ENCODE peak calls at places on chromosomes 4 and X, in six cellular contexts. Z, M, R, N, W and B are unnamed samples. For H3K9me3, the result is how much of the 10 kb centered on the place peaks cover.

GRCh38 chrX:148933881-148934280 is 433.5 kb downstream of the AFF2 start:
- DNase-seq in Z (no peak), M (no peak), R (no peak), N (no peak), W (no peak), B (no peak)

GRCh38 chr4:22389240-22389871 is 126.5 kb downstream of the ADGRA3 start:
- DNase-seq in Z (peak), M (peak), R (peak), N (peak), W (peak), B (peak)

GRCh38 chr4:47717173-47717572 is 120.7 kb downstream of the CORIN start:
- DNase-seq in Z (no peak), M (no peak), R (no peak), N (no peak), W (no peak), B (no peak)

GRCh38 chr4:113979157-113979972 is at the start of gene ARSJ:
- DNase-seq in Z (peak), M (peak), R (peak), N (peak), W (peak), B (peak)

GRCh38 chrX:40474205-40474626 is 106.6 kb upstream of the ATP6AP2 start:
- DNase-seq in Z (peak), M (no peak), R (no peak), N (peak), W (no peak), B (no peak)

GRCh38 chr4:8847764-8848163 is 23.9 kb downstream of the HMX1 start:
- DNase-seq in Z (no peak), M (no peak), R (no peak), N (no peak), W (no peak), B (no peak)

GRCh38 chr4:128524311-128524710 is 236.7 kb upstream of the PGRMC2 start:
- DNase-seq in Z (peak), M (peak), R (peak), N (no peak), W (no peak), B (no peak)

GRCh38 chr4:145178740-145179139 is 1.6 kb downstream of the OTUD4 start:
- DNase-seq in Z (no peak), M (no peak), R (peak), N (no peak), W (no peak), B (no peak)

GRCh38 chr4:89403826-89404225 is 96.2 kb upstream of the GPRIN3 start:
- DNase-seq in Z (no peak), M (no peak), R (no peak), N (no peak), W (no peak), B (no peak)

GRCh38 chr4:54281060-54281781 is 52.1 kb downstream of the PDGFRA start:
- DNase-seq in Z (peak), M (peak), R (peak), N (no peak), W (no peak), B (no peak)

GRCh38 chr4:39900966-39901365 is 76.7 kb downstream of the PDS5A start:
- DNase-seq in Z (no peak), M (no peak), R (no peak), N (no peak), W (no peak), B (no peak)

GRCh38 chr4:13627185-13627605 is 330 bp downstream of the BOD1L1 start:
- DNase-seq in Z (no peak), M (peak), R (peak), N (peak), W (no peak), B (no peak)

GRCh38 chrX:77009691-77010090 is 437.5 kb upstream of the FGF16 start:
- DNase-seq in Z (no peak), M (no peak), R (no peak), N (no peak), W (no peak), B (no peak)

GRCh38 chrX:10103023-10103422 is 53.8 kb upstream of the CLCN4 start:
- DNase-seq in Z (no peak), M (no peak), R (no peak), N (no peak), W (no peak), B (no peak)

GRCh38 chr4:108210989-108211725 is 42.4 kb upstream of the LEF1 start:
- DNase-seq in Z (no peak), M (no peak), R (no peak), N (no peak), W (no peak), B (no peak)

GRCh38 chr4:128831526-128832252 is 22.2 kb downstream of the JADE1 start:
- DNase-seq in Z (no peak), M (no peak), R (no peak), N (no peak), W (no peak), B (no peak)

GRCh38 chr4:127993150-127993549 is 27.9 kb downstream of the ABHD18 start:
- DNase-seq in Z (no peak), M (no peak), R (no peak), N (no peak), W (no peak), B (no peak)

GRCh38 chr4:105963461-105964400 is 68.5 kb downstream of the NPNT start:
- DNase-seq in Z (no peak), M (no peak), R (no peak), N (no peak), W (no peak), B (no peak)

GRCh38 chr4:44806076-44806475 is 79.7 kb upstream of the GNPDA2 start:
- DNase-seq in Z (no peak), M (no peak), R (no peak), N (no peak), W (no peak), B (no peak)

GRCh38 chr4:37450309-37450708 is 205.8 kb downstream of the NWD2 start:
- DNase-seq in Z (no peak), M (no peak), R (no peak), N (no peak), W (no peak), B (no peak)

GRCh38 chr4:96736352-96736889 is 896.5 kb downstream of the PDHA2 start:
- DNase-seq in Z (no peak), M (no peak), R (no peak), N (no peak), W (no peak), B (no peak)

GRCh38 chrX:118271770-118272169 is 74.1 kb upstream of the WDR44 start:
- DNase-seq in Z (no peak), M (no peak), R (no peak), N (peak), W (no peak), B (no peak)

GRCh38 chr4:149823770-149824221 is 8.2 kb upstream of the IQCM start:
- DNase-seq in Z (no peak), M (no peak), R (no peak), N (no peak), W (no peak), B (no peak)

GRCh38 chrX:119512145-119512800 is 44.0 kb downstream of the SLC25A5 start:
- DNase-seq in Z (peak), M (peak), R (peak), N (peak), W (peak), B (no peak)

GRCh38 chr4:176995-177394 is 52.7 kb downstream of the ZNF718 start:
- DNase-seq in Z (no peak), M (no peak), R (no peak), N (no peak), W (no peak), B (no peak)
- H3K9me3 ChIP-seq in Z (half or more), M (half or more), R (under half), N (under half), W (under half), B (under half)

GRCh38 chr4:71830-72229 is 18.7 kb downstream of the ZNF595 start:
- DNase-seq in Z (no peak), M (no peak), R (no peak), N (no peak), W (no peak), B (no peak)
- H3K9me3 ChIP-seq in Z (half or more), M (half or more), R (under half), N (under half), W (under half), B (half or more)

GRCh38 chr4:7570156-7570778 is 135.5 kb upstream of the PSAPL1 start:
- DNase-seq in Z (no peak), M (no peak), R (no peak), N (no peak), W (no peak), B (no peak)

GRCh38 chr4:7573692-7574091 is 139.0 kb upstream of the PSAPL1 start:
- DNase-seq in Z (no peak), M (no peak), R (no peak), N (no peak), W (no peak), B (no peak)

GRCh38 chr4:7571736-7572135 is 137.0 kb upstream of the PSAPL1 start:
- DNase-seq in Z (no peak), M (no peak), R (no peak), N (no peak), W (no peak), B (no peak)

GRCh38 chr4:7571001-7571400 is 136.3 kb upstream of the PSAPL1 start:
- DNase-seq in Z (no peak), M (no peak), R (no peak), N (no peak), W (no peak), B (no peak)

DNA sequence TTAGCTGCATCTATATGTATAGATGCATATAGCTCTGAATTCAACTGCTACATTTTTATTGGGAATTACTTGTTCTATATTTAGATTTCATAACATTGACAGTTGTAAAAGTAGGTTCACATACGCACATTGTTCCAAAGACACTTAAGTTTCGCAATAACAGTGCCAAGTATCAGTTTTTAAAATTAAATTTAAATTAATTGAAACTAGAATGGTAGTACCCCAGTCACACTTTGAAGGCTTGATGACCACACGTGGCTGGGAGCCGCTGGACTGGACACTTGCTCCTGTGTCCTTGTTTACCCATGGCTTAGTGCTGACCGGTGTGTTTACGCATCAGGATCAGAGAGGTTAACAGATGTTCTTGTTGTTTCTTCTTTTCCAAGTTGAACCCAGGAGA is 140.7 kb upstream of the PSAPL1 start:
- DNase-seq in Z (no peak), M (no peak), R (no peak), N (no peak), W (no peak), B (no peak)
- H3K9me3 ChIP-seq in Z (under half), M (under half), R (under half), N (under half), W (under half), B (under half)

DNA sequence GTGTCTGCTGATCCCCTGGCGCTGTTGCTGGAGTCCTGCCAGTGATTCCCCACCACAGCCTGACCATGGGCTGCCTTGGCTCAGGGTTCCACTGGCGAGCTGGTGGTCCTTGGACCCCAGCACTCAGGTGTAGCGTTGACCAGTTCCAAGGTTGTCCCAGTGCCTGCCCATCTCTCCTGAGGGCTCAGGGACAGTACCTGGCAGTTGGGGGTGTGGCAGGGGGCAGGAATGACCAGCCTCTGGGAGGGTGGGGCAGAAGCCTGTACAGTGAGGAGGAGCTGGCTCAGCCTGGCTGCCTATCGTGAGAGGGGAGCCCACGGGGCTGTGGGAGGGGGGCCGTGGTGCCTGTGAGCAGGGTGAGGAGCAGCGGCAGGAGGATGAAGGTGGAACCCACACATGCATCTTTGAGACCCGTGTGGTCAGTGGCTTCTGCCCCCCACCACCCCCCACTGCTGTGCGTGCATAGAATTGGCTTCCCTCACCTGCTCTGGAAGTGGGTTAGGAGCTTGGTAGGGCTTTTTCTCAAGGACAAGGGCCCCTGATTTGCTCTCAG is 12.6 kb upstream of the MSANTD1 start:
- DNase-seq in Z (no peak), M (no peak), R (no peak), N (no peak), W (no peak), B (no peak)
- H3K9me3 ChIP-seq in Z (under half), M (under half), R (under half), N (under half), W (under half), B (under half)

GRCh38 chr4:78984593-78984992 is 45.4 kb upstream of the PAQR3 start:
- DNase-seq in Z (no peak), M (no peak), R (no peak), N (no peak), W (no peak), B (no peak)
- H3K9me3 ChIP-seq in Z (under half), M (under half), R (under half), N (under half), W (under half), B (under half)

GRCh38 chr4:12022409-12022808 is 593.7 kb upstream of the HS3ST1 start:
- DNase-seq in Z (no peak), M (no peak), R (no peak), N (no peak), W (no peak), B (no peak)

DNA sequence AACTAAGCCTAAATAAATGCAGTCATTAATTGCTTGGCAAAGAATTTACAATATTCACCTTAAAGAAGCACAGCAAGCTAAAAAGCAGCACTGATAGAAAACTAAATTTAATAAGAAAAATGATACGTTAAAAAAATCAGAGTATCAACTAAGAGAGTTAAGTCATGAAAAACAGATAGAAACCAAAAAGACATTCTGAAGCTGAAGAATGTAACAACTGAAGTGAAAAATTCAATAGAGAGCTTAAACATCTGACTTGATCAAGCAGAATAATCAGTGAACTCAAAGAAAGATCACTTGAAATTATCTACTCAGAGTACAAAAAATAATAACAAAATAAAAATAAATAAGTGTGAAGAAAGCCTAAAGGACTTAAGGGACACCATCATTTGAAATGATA is 588.0 kb upstream of the HS3ST1 start:
- DNase-seq in Z (no peak), M (no peak), R (no peak), N (no peak), W (no peak), B (no peak)
- H3K9me3 ChIP-seq in Z (under half), M (under half), R (under half), N (under half), W (under half), B (under half)